ENCODE peak calls at places on chromosomes 11 and 22, in ten cellular contexts. U, O, G, J, K, H, I, A, P and E are unnamed samples.

GRCh38 chr11:64637346-64638016 is 46.5 kb downstream of the SLC22A12 start:
- DNase-seq in U (no peak), O (no peak), G (no peak), J (no peak), K (no peak), H (no peak), I (no peak), A (no peak), P (no peak), E (no peak)

GRCh38 chr22:44151661-44152060 is 29.1 kb upstream of the PARVG start:
- DNase-seq in U (no peak), O (no peak), G (no peak), J (peak), K (no peak), H (peak), I (peak), A (peak), P (peak), E (peak)

GRCh38 chr11:102476069-102476468 is 23.5 kb upstream of the TMEM123 start:
- DNase-seq in U (no peak), O (no peak), G (no peak), J (no peak), K (no peak), H (no peak), I (peak), A (peak), P (no peak), E (no peak)

GRCh38 chr11:34680918-34681554 is 60.1 kb downstream of the EHF start:
- DNase-seq in U (peak), O (no peak), G (peak), J (peak), K (no peak), H (no peak), I (peak), A (peak), P (no peak), E (peak)

GRCh38 chr11:62665630-62666258 is 632 bp downstream of the CSKMT start:
- DNase-seq in U (no peak), O (peak), G (peak), J (peak), K (peak), H (peak), I (peak), A (no peak), P (no peak), E (peak)

GRCh38 chr11:1388763-1389102 is 1.0 kb upstream of the BRSK2 start:
- DNase-seq in U (no peak), O (no peak), G (no peak), J (no peak), K (no peak), H (no peak), I (no peak), A (no peak), P (no peak), E (no peak)

GRCh38 chr11:104625246-104625645 is 273.0 kb downstream of the CASP12 start:
- DNase-seq in U (no peak), O (no peak), G (no peak), J (peak), K (no peak), H (no peak), I (peak), A (peak), P (peak), E (peak)

GRCh38 chr11:2794947-2795346 is 90.6 kb downstream of the CDKN1C start:
- DNase-seq in U (no peak), O (peak), G (no peak), J (no peak), K (peak), H (peak), I (no peak), A (no peak), P (no peak), E (no peak)

GRCh38 chr22:38569181-38569971 is 607 bp downstream of the DMC1 start:
- DNase-seq in U (no peak), O (peak), G (no peak), J (no peak), K (no peak), H (peak), I (no peak), A (no peak), P (no peak), E (no peak)

GRCh38 chr11:63915961-63916836 is 765 bp downstream of the RCOR2 start:
- DNase-seq in U (no peak), O (peak), G (peak), J (no peak), K (no peak), H (no peak), I (peak), A (no peak), P (no peak), E (no peak)

GRCh38 chr22:45271667-45272188 is 13.0 kb upstream of the UPK3A start:
- DNase-seq in U (no peak), O (no peak), G (no peak), J (no peak), K (peak), H (peak), I (no peak), A (no peak), P (no peak), E (no peak)

GRCh38 chr11:107769189-107769588 is 57.3 kb upstream of the SLN start:
- DNase-seq in U (peak), O (no peak), G (no peak), J (peak), K (no peak), H (no peak), I (peak), A (peak), P (peak), E (peak)

GRCh38 chr11:20369816-20370215 is 6.3 kb downstream of the HTATIP2 start:
- DNase-seq in U (no peak), O (no peak), G (no peak), J (no peak), K (no peak), H (no peak), I (no peak), A (no peak), P (no peak), E (no peak)

GRCh38 chr22:43539572-43540533 is 128.0 kb downstream of the MPPED1 start:
- DNase-seq in U (no peak), O (no peak), G (no peak), J (no peak), K (no peak), H (no peak), I (no peak), A (no peak), P (no peak), E (no peak)

GRCh38 chr11:12526789-12527188 is 147.4 kb upstream of the TEAD1 start:
- DNase-seq in U (no peak), O (no peak), G (no peak), J (peak), K (peak), H (no peak), I (peak), A (no peak), P (peak), E (peak)

GRCh38 chr22:30286813-30287625 is 2.3 kb downstream of the CASTOR1 start:
- DNase-seq in U (no peak), O (peak), G (peak), J (peak), K (peak), H (peak), I (peak), A (peak), P (no peak), E (peak)

GRCh38 chr11:124543145-124543544 is 309 bp downstream of the OR8B12 start:
- DNase-seq in U (no peak), O (no peak), G (no peak), J (no peak), K (no peak), H (no peak), I (no peak), A (no peak), P (no peak), E (no peak)

GRCh38 chr22:40020956-40021355 is 26.2 kb downstream of the FAM83F start:
- DNase-seq in U (no peak), O (no peak), G (no peak), J (no peak), K (no peak), H (no peak), I (no peak), A (no peak), P (no peak), E (no peak)

GRCh38 chr11:15509082-15509481 is 394.4 kb downstream of the INSC start:
- DNase-seq in U (no peak), O (no peak), G (no peak), J (no peak), K (no peak), H (no peak), I (no peak), A (no peak), P (no peak), E (no peak)

GRCh38 chr11:93921695-93922468 is 71.5 kb upstream of the VSTM5 start:
- DNase-seq in U (peak), O (no peak), G (peak), J (peak), K (no peak), H (no peak), I (peak), A (peak), P (peak), E (peak)

GRCh38 chr11:19890308-19890707 is 177.7 kb downstream of the NAV2 start:
- DNase-seq in U (no peak), O (no peak), G (peak), J (peak), K (no peak), H (no peak), I (peak), A (peak), P (peak), E (peak)

GRCh38 chr11:95175969-95176368 is 55.0 kb downstream of the SESN3 start:
- DNase-seq in U (no peak), O (no peak), G (no peak), J (no peak), K (no peak), H (no peak), I (no peak), A (no peak), P (no peak), E (no peak)

GRCh38 chr11:38937709-38938108 is 2339.7 kb upstream of the RAG2 start:
- DNase-seq in U (no peak), O (no peak), G (no peak), J (no peak), K (no peak), H (no peak), I (no peak), A (peak), P (no peak), E (no peak)

GRCh38 chr11:94837317-94837716 is 69.2 kb downstream of the AMOTL1 start:
- DNase-seq in U (no peak), O (no peak), G (no peak), J (no peak), K (no peak), H (no peak), I (peak), A (no peak), P (no peak), E (no peak)

GRCh38 chr11:123351375-123351774 is 78.7 kb upstream of the GRAMD1B start:
- DNase-seq in U (no peak), O (peak), G (no peak), J (no peak), K (no peak), H (peak), I (no peak), A (no peak), P (no peak), E (no peak)
- TF ChIP-seq CTCF in U (no peak), O (no peak), G (no peak), J (no peak), K (no peak), H (no peak), I (no peak), A (no peak), P (no peak), E (no peak)

GRCh38 chr11:60377737-60378136 is 595 bp upstream of the MS4A7 start:
- DNase-seq in U (no peak), O (no peak), G (no peak), J (no peak), K (peak), H (no peak), I (no peak), A (no peak), P (no peak), E (no peak)
- H3K4me3 ChIP-seq in U (no peak), O (no peak), G (no peak), J (no peak), K (no peak), H (no peak), I (no peak), A (no peak), P (no peak), E (no peak)

GRCh38 chr22:35739642-35740041 is 22.0 kb downstream of the APOL5 start:
- DNase-seq in U (no peak), O (no peak), G (peak), J (no peak), K (peak), H (no peak), I (peak), A (no peak), P (no peak), E (no peak)

GRCh38 chr22:35736701-35737100 is 19.0 kb downstream of the APOL5 start:
- DNase-seq in U (no peak), O (no peak), G (no peak), J (no peak), K (no peak), H (no peak), I (no peak), A (no peak), P (no peak), E (no peak)

GRCh38 chr22:35740616-35741015 is 22.9 kb downstream of the APOL5 start:
- DNase-seq in U (no peak), O (no peak), G (no peak), J (no peak), K (no peak), H (no peak), I (no peak), A (no peak), P (no peak), E (no peak)

GRCh38 chr22:35736166-35736565 is 18.5 kb downstream of the APOL5 start:
- DNase-seq in U (no peak), O (no peak), G (no peak), J (no peak), K (no peak), H (no peak), I (no peak), A (no peak), P (no peak), E (no peak)

DNA sequence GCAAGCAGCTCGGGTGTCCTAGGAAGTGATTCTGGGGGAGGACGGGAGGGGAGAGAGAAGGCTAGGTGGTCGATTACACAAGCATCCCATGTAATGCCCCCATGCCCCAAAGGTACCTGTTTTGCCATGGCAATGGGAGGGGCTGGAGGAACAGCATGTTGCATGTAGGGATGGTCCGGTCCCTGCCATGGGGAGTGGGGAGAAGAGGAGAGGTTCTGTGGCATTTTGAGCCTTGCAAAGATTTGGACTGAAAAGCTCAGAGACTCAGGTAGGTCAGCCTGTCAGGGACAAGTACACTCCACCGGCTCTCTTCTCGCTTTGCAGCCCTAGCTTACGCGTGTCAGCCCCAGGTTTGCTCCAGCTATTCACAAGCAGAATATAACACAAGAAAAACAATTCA is 21.4 kb downstream of the APOL5 start:
- DNase-seq in U (no peak), O (no peak), G (no peak), J (no peak), K (no peak), H (no peak), I (no peak), A (no peak), P (no peak), E (no peak)
- TF ChIP-seq CTCF in U (no peak), O (no peak), G (no peak), J (no peak), K (no peak), H (no peak), I (no peak), A (no peak), P (no peak), E (no peak)

GRCh38 chr22:20204821-20205220 is 54.0 kb upstream of the CCDC188 start:
- DNase-seq in U (no peak), O (no peak), G (no peak), J (no peak), K (no peak), H (no peak), I (no peak), A (no peak), P (no peak), E (no peak)

GRCh38 chr22:20207277-20208025 is 56.6 kb upstream of the CCDC188 start:
- DNase-seq in U (no peak), O (no peak), G (no peak), J (no peak), K (no peak), H (no peak), I (no peak), A (no peak), P (no peak), E (no peak)

GRCh38 chr22:20206709-20207215 is 55.9 kb upstream of the CCDC188 start:
- DNase-seq in U (no peak), O (peak), G (peak), J (peak), K (no peak), H (no peak), I (peak), A (peak), P (no peak), E (no peak)

GRCh38 chr22:20205464-20205963 is 54.7 kb upstream of the CCDC188 start:
- DNase-seq in U (no peak), O (no peak), G (no peak), J (no peak), K (no peak), H (no peak), I (no peak), A (no peak), P (no peak), E (no peak)

GRCh38 chr22:20205964-20206708 is 55.3 kb upstream of the CCDC188 start:
- DNase-seq in U (peak), O (peak), G (peak), J (peak), K (peak), H (peak), I (peak), A (peak), P (no peak), E (peak)
- H3K4me3 ChIP-seq in U (peak), O (peak), G (peak), J (peak), K (peak), H (peak), I (peak), A (peak), P (peak), E (peak)

GRCh38 chr11:126965331-126965730 is 35.2 kb downstream of the KIRREL3 start:
- DNase-seq in U (no peak), O (no peak), G (no peak), J (no peak), K (no peak), H (no peak), I (no peak), A (no peak), P (no peak), E (no peak)

GRCh38 chr11:126973051-126973450 is 27.5 kb downstream of the KIRREL3 start:
- DNase-seq in U (no peak), O (no peak), G (no peak), J (no peak), K (no peak), H (no peak), I (no peak), A (no peak), P (no peak), E (no peak)

GRCh38 chr11:126969865-126970479 is 30.6 kb downstream of the KIRREL3 start:
- DNase-seq in U (no peak), O (no peak), G (peak), J (peak), K (no peak), H (no peak), I (peak), A (peak), P (peak), E (peak)

GRCh38 chr11:126971305-126971704 is 29.3 kb downstream of the KIRREL3 start:
- DNase-seq in U (no peak), O (no peak), G (no peak), J (no peak), K (no peak), H (no peak), I (no peak), A (no peak), P (no peak), E (no peak)

GRCh38 chr11:126968915-126969314 is 31.7 kb downstream of the KIRREL3 start:
- DNase-seq in U (no peak), O (no peak), G (no peak), J (no peak), K (no peak), H (no peak), I (no peak), A (no peak), P (no peak), E (no peak)
- TF ChIP-seq CTCF in U (no peak), O (no peak), G (no peak), J (peak), K (no peak), H (no peak), I (no peak), A (no peak), P (no peak), E (no peak)

DNA sequence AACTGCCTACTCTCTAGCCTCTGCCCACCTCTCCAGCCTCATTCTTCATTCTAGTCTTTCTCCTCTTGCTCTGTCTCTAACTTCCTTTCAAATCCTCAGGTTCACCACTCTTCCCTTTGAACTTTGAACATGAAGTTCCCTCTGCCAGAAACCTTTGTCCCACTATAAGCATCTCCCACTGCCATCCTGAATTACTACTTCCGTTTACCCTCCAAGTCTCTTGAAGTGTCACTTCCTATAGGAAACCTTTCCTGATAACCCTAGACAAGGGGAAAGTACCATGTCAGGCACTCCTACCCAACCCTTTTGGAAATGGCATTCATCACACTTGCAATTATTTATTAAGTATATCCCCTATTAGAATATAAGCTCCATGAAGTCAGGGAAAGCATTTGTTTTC is 3.1 kb downstream of the RAB30 start:
- DNase-seq in U (no peak), O (no peak), G (no peak), J (no peak), K (no peak), H (no peak), I (no peak), A (no peak), P (no peak), E (no peak)
- H3K4me3 ChIP-seq in U (no peak), O (no peak), G (no peak), J (no peak), K (no peak), H (no peak), I (no peak), A (no peak), P (no peak), E (no peak)

GRCh38 chr11:92314499-92314898 is 89.9 kb downstream of the FAT3 start:
- DNase-seq in U (no peak), O (no peak), G (no peak), J (no peak), K (peak), H (no peak), I (no peak), A (no peak), P (peak), E (peak)

GRCh38 chr11:92316410-92316809 is 91.8 kb downstream of the FAT3 start:
- DNase-seq in U (no peak), O (no peak), G (no peak), J (no peak), K (no peak), H (no peak), I (no peak), A (no peak), P (no peak), E (no peak)

GRCh38 chr11:92306966-92307504 is 82.4 kb downstream of the FAT3 start:
- DNase-seq in U (no peak), O (no peak), G (no peak), J (no peak), K (no peak), H (no peak), I (peak), A (no peak), P (no peak), E (no peak)

GRCh38 chr11:92308366-92308765 is 83.7 kb downstream of the FAT3 start:
- DNase-seq in U (no peak), O (no peak), G (no peak), J (no peak), K (no peak), H (no peak), I (no peak), A (no peak), P (no peak), E (no peak)

GRCh38 chr11:92311616-92312449 is 87.2 kb downstream of the FAT3 start:
- DNase-seq in U (no peak), O (no peak), G (no peak), J (no peak), K (no peak), H (no peak), I (no peak), A (no peak), P (no peak), E (no peak)
- TF ChIP-seq CTCF in U (no peak), O (no peak), G (no peak), J (peak), K (no peak), H (no peak), I (no peak), A (no peak), P (no peak), E (no peak)

DNA sequence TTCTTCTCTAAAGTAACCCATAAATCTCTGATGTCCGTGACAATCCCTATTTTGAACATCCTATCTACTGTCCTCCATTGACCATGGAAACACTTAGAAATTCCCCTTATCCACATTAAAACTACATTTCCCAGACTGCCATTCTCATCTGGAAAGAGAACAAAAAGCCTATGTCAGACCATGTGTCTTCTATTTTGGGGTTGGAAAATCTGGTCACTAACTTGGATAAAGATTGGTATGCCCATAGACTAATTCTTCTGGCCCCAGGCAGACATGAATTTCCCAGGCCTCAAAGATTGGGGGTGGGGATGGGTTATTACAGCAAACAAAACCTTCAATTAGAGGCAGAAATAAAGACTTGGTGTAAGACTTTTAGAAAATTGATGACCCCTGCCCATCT is 30.9 kb upstream of the CREB3L1 start:
- DNase-seq in U (no peak), O (no peak), G (no peak), J (no peak), K (no peak), H (no peak), I (peak), A (no peak), P (no peak), E (peak)
- H3K4me3 ChIP-seq in U (no peak), O (no peak), G (no peak), J (no peak), K (no peak), H (no peak), I (no peak), A (no peak), P (no peak), E (no peak)